ENCODE peak calls at places on chromosomes 11 and 22, in nine cellular contexts. One of them, this sample, is unnamed.

GRCh38 chr11:101128571-101129202 is 926 bp downstream of the PGR start:
- DNase-seq in Peyer's patch: no peak
- DNase-seq in breast epithelium: no peak
- DNase-seq in stomach: no peak
- DNase-seq in GM12891: no peak
- DNase-seq in upper lobe of left lung: peak
- DNase-seq in adrenal gland: no peak
- DNase-seq in GM12878: no peak
- DNase-seq in tibial nerve: no peak
- DNase-seq in this sample: no peak

GRCh38 chr11:58578635-58579191 is at the start of gene ZFP91:
- DNase-seq in GM12891: peak
- DNase-seq in stomach: peak
- DNase-seq in breast epithelium: peak
- DNase-seq in Peyer's patch: peak
- DNase-seq in GM12878: peak
- DNase-seq in adrenal gland: peak
- DNase-seq in tibial nerve: peak
- DNase-seq in upper lobe of left lung: peak
- DNase-seq in this sample: peak

GRCh38 chr11:71322192-71322735 is 69.9 kb upstream of the SHANK2 start:
- DNase-seq in GM12878: no peak
- DNase-seq in GM12891: no peak
- DNase-seq in Peyer's patch: peak
- DNase-seq in adrenal gland: no peak
- DNase-seq in upper lobe of left lung: no peak
- DNase-seq in tibial nerve: no peak
- DNase-seq in stomach: no peak
- DNase-seq in breast epithelium: no peak
- DNase-seq in this sample: no peak

GRCh38 chr11:44823920-44824704 is 97.3 kb downstream of the TSPAN18 start:
- DNase-seq in adrenal gland: no peak
- DNase-seq in stomach: no peak
- DNase-seq in breast epithelium: no peak
- DNase-seq in GM12878: no peak
- DNase-seq in upper lobe of left lung: no peak
- DNase-seq in GM12891: no peak
- DNase-seq in tibial nerve: no peak
- DNase-seq in Peyer's patch: no peak
- DNase-seq in this sample: no peak

GRCh38 chr11:61626580-61627380 is 45.9 kb upstream of the SYT7 start:
- DNase-seq in breast epithelium: peak
- DNase-seq in GM12878: no peak
- DNase-seq in GM12891: no peak
- DNase-seq in tibial nerve: no peak
- DNase-seq in adrenal gland: peak
- DNase-seq in Peyer's patch: peak
- DNase-seq in stomach: peak
- DNase-seq in upper lobe of left lung: no peak
- DNase-seq in this sample: no peak

GRCh38 chr11:8531982-8532381 is 62.0 kb downstream of the STK33 start:
- DNase-seq in stomach: no peak
- DNase-seq in tibial nerve: no peak
- DNase-seq in Peyer's patch: no peak
- DNase-seq in GM12891: no peak
- DNase-seq in breast epithelium: no peak
- DNase-seq in GM12878: no peak
- DNase-seq in adrenal gland: no peak
- DNase-seq in upper lobe of left lung: no peak
- DNase-seq in this sample: no peak

GRCh38 chr11:67347964-67348749 is 5.2 kb downstream of the POLD4 start:
- DNase-seq in GM12878: no peak
- DNase-seq in upper lobe of left lung: no peak
- DNase-seq in GM12891: no peak
- DNase-seq in tibial nerve: no peak
- DNase-seq in Peyer's patch: no peak
- DNase-seq in stomach: no peak
- DNase-seq in adrenal gland: no peak
- DNase-seq in breast epithelium: no peak
- DNase-seq in this sample: no peak

GRCh38 chr11:2436013-2436520 is 8.2 kb downstream of the TRPM5 start:
- DNase-seq in breast epithelium: no peak
- DNase-seq in GM12891: no peak
- DNase-seq in Peyer's patch: peak
- DNase-seq in tibial nerve: no peak
- DNase-seq in upper lobe of left lung: no peak
- DNase-seq in stomach: no peak
- DNase-seq in adrenal gland: peak
- DNase-seq in GM12878: no peak
- DNase-seq in this sample: no peak

GRCh38 chr11:4626207-4627105 is 10.8 kb upstream of the OR51D1 start:
- DNase-seq in stomach: peak
- DNase-seq in GM12891: no peak
- DNase-seq in GM12878: no peak
- DNase-seq in tibial nerve: no peak
- DNase-seq in breast epithelium: no peak
- DNase-seq in adrenal gland: peak
- DNase-seq in upper lobe of left lung: no peak
- DNase-seq in Peyer's patch: no peak
- DNase-seq in this sample: no peak

GRCh38 chr11:13140873-13141655 is 131.9 kb downstream of the RASSF10 start:
- DNase-seq in adrenal gland: no peak
- DNase-seq in stomach: no peak
- DNase-seq in upper lobe of left lung: peak
- DNase-seq in GM12891: no peak
- DNase-seq in GM12878: no peak
- DNase-seq in tibial nerve: no peak
- DNase-seq in Peyer's patch: peak
- DNase-seq in breast epithelium: peak
- DNase-seq in this sample: no peak

GRCh38 chr22:28799125-28799833 is 1.1 kb downstream of the XBP1 start:
- DNase-seq in stomach: no peak
- DNase-seq in adrenal gland: peak
- DNase-seq in breast epithelium: peak
- DNase-seq in GM12878: no peak
- DNase-seq in tibial nerve: peak
- DNase-seq in Peyer's patch: no peak
- DNase-seq in GM12891: no peak
- DNase-seq in upper lobe of left lung: no peak
- DNase-seq in this sample: peak

GRCh38 chr22:17754233-17754925 is 19.9 kb downstream of the BID start:
- DNase-seq in Peyer's patch: no peak
- DNase-seq in breast epithelium: no peak
- DNase-seq in GM12891: no peak
- DNase-seq in adrenal gland: no peak
- DNase-seq in tibial nerve: no peak
- DNase-seq in stomach: no peak
- DNase-seq in upper lobe of left lung: peak
- DNase-seq in GM12878: no peak
- DNase-seq in this sample: no peak

GRCh38 chr22:25039255-25039654 is 86.7 kb downstream of the KIAA1671 start:
- DNase-seq in GM12891: no peak
- DNase-seq in stomach: no peak
- DNase-seq in breast epithelium: no peak
- DNase-seq in upper lobe of left lung: no peak
- DNase-seq in adrenal gland: no peak
- DNase-seq in tibial nerve: no peak
- DNase-seq in Peyer's patch: no peak
- DNase-seq in GM12878: no peak
- DNase-seq in this sample: no peak

GRCh38 chr22:27667121-27667843 is 134.3 kb downstream of the MN1 start:
- DNase-seq in stomach: no peak
- DNase-seq in Peyer's patch: no peak
- DNase-seq in breast epithelium: no peak
- DNase-seq in tibial nerve: no peak
- DNase-seq in upper lobe of left lung: peak
- DNase-seq in adrenal gland: peak
- DNase-seq in GM12878: no peak
- DNase-seq in GM12891: no peak
- DNase-seq in this sample: no peak

GRCh38 chr11:35968386-35969088 is 24.7 kb downstream of the LDLRAD3 start:
- DNase-seq in breast epithelium: no peak
- DNase-seq in upper lobe of left lung: no peak
- DNase-seq in GM12891: no peak
- DNase-seq in tibial nerve: no peak
- DNase-seq in Peyer's patch: no peak
- DNase-seq in GM12878: no peak
- DNase-seq in adrenal gland: no peak
- DNase-seq in stomach: no peak
- DNase-seq in this sample: no peak

GRCh38 chr11:122727101-122727929 is 71.8 kb downstream of the UBASH3B start:
- DNase-seq in adrenal gland: no peak
- DNase-seq in breast epithelium: no peak
- DNase-seq in Peyer's patch: no peak
- DNase-seq in GM12891: no peak
- DNase-seq in upper lobe of left lung: no peak
- DNase-seq in GM12878: no peak
- DNase-seq in stomach: no peak
- DNase-seq in tibial nerve: no peak
- DNase-seq in this sample: no peak

GRCh38 chr22:19201130-19201857 is 22.8 kb upstream of the SLC25A1 start:
- DNase-seq in breast epithelium: no peak
- DNase-seq in GM12891: no peak
- DNase-seq in adrenal gland: no peak
- DNase-seq in Peyer's patch: no peak
- DNase-seq in stomach: no peak
- DNase-seq in GM12878: no peak
- DNase-seq in tibial nerve: no peak
- DNase-seq in upper lobe of left lung: no peak
- DNase-seq in this sample: no peak
- TF ChIP-seq POLR2A in breast epithelium: no peak
- TF ChIP-seq POLR2A in GM12891: no peak
- TF ChIP-seq POLR2A in adrenal gland: no peak
- TF ChIP-seq POLR2A in Peyer's patch: no peak
- TF ChIP-seq POLR2A in stomach: no peak
- TF ChIP-seq POLR2A in GM12878: no peak
- TF ChIP-seq POLR2A in tibial nerve: no peak
- TF ChIP-seq POLR2A in upper lobe of left lung: no peak
- TF ChIP-seq POLR2A in this sample: no peak

DNA sequence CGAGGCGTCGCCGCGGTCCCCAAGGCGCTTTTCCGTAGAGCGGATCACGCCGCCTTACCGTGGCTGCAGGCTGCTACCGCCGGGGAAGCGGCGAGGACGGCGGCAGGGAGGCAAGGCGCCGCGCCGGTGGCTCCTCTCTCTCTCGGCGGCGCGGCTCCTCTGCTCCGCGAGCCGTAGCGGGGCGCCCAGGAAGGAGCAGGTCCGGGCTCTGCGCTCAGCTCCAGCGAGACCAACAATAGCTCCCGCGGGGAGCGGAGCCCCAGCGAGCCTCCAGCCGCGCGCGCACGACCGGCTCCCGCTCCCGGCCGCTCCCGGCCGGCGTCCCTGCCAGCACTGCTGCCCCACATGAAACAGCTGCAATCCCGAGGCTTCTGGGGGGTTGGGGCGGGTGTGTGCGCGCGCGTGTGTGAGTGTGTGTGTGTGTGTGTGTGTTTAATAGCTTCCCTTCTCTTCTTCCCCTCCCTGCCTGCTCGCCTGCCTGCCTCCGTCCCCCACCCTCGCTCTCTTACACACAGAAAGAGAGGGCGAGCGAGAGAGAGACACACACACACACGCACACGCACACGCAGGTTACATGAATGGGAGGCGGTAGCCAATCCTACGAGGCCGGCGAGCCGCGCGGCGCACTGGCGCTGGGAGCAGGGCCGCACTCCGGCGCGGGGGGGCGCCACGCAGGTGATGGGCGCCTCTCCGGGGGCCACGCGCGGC is at the start of gene TENM4:
- DNase-seq in upper lobe of left lung: peak
- DNase-seq in tibial nerve: peak
- DNase-seq in Peyer's patch: peak
- DNase-seq in stomach: peak
- DNase-seq in adrenal gland: peak
- DNase-seq in GM12891: no peak
- DNase-seq in GM12878: no peak
- DNase-seq in breast epithelium: no peak
- DNase-seq in this sample: peak
- TF ChIP-seq POLR2A in upper lobe of left lung: no peak
- TF ChIP-seq POLR2A in tibial nerve: peak
- TF ChIP-seq POLR2A in Peyer's patch: no peak
- TF ChIP-seq POLR2A in stomach: no peak
- TF ChIP-seq POLR2A in adrenal gland: peak
- TF ChIP-seq POLR2A in GM12891: no peak
- TF ChIP-seq POLR2A in GM12878: no peak
- TF ChIP-seq POLR2A in breast epithelium: no peak
- TF ChIP-seq POLR2A in this sample: no peak

GRCh38 chr11:118021146-118021545 is 35.0 kb downstream of the IL10RA start:
- DNase-seq in tibial nerve: no peak
- DNase-seq in GM12891: no peak
- DNase-seq in stomach: no peak
- DNase-seq in adrenal gland: no peak
- DNase-seq in Peyer's patch: no peak
- DNase-seq in breast epithelium: no peak
- DNase-seq in GM12878: no peak
- DNase-seq in upper lobe of left lung: no peak
- DNase-seq in this sample: no peak
- TF ChIP-seq POLR2A in tibial nerve: no peak
- TF ChIP-seq POLR2A in GM12891: no peak
- TF ChIP-seq POLR2A in stomach: no peak
- TF ChIP-seq POLR2A in adrenal gland: no peak
- TF ChIP-seq POLR2A in Peyer's patch: no peak
- TF ChIP-seq POLR2A in breast epithelium: no peak
- TF ChIP-seq POLR2A in GM12878: no peak
- TF ChIP-seq POLR2A in upper lobe of left lung: no peak
- TF ChIP-seq POLR2A in this sample: no peak

GRCh38 chr22:37167981-37168647 is 18.4 kb upstream of the IL2RB start:
- DNase-seq in Peyer's patch: no peak
- DNase-seq in tibial nerve: peak
- DNase-seq in GM12878: no peak
- DNase-seq in adrenal gland: peak
- DNase-seq in GM12891: no peak
- DNase-seq in upper lobe of left lung: no peak
- DNase-seq in stomach: no peak
- DNase-seq in breast epithelium: no peak
- DNase-seq in this sample: no peak

GRCh38 chr22:37167176-37167980 is 17.7 kb upstream of the IL2RB start:
- DNase-seq in Peyer's patch: peak
- DNase-seq in adrenal gland: peak
- DNase-seq in breast epithelium: no peak
- DNase-seq in tibial nerve: no peak
- DNase-seq in GM12891: no peak
- DNase-seq in upper lobe of left lung: no peak
- DNase-seq in stomach: no peak
- DNase-seq in GM12878: no peak
- DNase-seq in this sample: no peak

GRCh38 chr22:37165066-37165465 is 15.3 kb upstream of the IL2RB start:
- DNase-seq in Peyer's patch: no peak
- DNase-seq in upper lobe of left lung: no peak
- DNase-seq in tibial nerve: no peak
- DNase-seq in stomach: no peak
- DNase-seq in GM12878: no peak
- DNase-seq in breast epithelium: no peak
- DNase-seq in adrenal gland: no peak
- DNase-seq in GM12891: no peak
- DNase-seq in this sample: no peak

GRCh38 chr22:37165940-37166674 is 16.4 kb upstream of the IL2RB start:
- DNase-seq in Peyer's patch: no peak
- DNase-seq in upper lobe of left lung: peak
- DNase-seq in GM12891: no peak
- DNase-seq in tibial nerve: no peak
- DNase-seq in adrenal gland: no peak
- DNase-seq in breast epithelium: no peak
- DNase-seq in stomach: no peak
- DNase-seq in GM12878: no peak
- DNase-seq in this sample: no peak

GRCh38 chr22:37166675-37167066 is 17.0 kb upstream of the IL2RB start:
- DNase-seq in upper lobe of left lung: peak
- DNase-seq in GM12891: peak
- DNase-seq in adrenal gland: peak
- DNase-seq in GM12878: no peak
- DNase-seq in breast epithelium: peak
- DNase-seq in Peyer's patch: peak
- DNase-seq in tibial nerve: peak
- DNase-seq in stomach: peak
- DNase-seq in this sample: peak
- TF ChIP-seq POLR2A in upper lobe of left lung: no peak
- TF ChIP-seq POLR2A in GM12891: no peak
- TF ChIP-seq POLR2A in adrenal gland: no peak
- TF ChIP-seq POLR2A in GM12878: no peak
- TF ChIP-seq POLR2A in breast epithelium: no peak
- TF ChIP-seq POLR2A in Peyer's patch: no peak
- TF ChIP-seq POLR2A in tibial nerve: no peak
- TF ChIP-seq POLR2A in stomach: no peak
- TF ChIP-seq POLR2A in this sample: no peak